ENCODE peak calls at places on chromosomes 2 and 18, in ten cellular contexts. C is activated CD4-positive, alpha-beta T cell treated with anti-CD3 and anti-CD28 coated beads, Interleukin-2, amount 10 ng/mL, durations not matched to agents 24 days and 14 days; V is left ventricle myocardium inferior; H is activated naive CD4-positive, alpha-beta T cell treated with anti-CD3 and anti-CD28 coated beads, Interleukin-2, amount 50 U/mL, for 16 hours; R is cardiac muscle cell; E is epithelial cell of esophagus; Q is stimulated activated CD4-positive, alpha-beta T cell treated with anti-CD3 and anti-CD28 coated beads, Interleukin-4, amount 100 ng/mL, for 4 hours; X is MV-4-11; A is T1000; L is Karpas-422. G is an unnamed sample.

GRCh38 chr2:55019547-55020258 is 30.5 kb downstream of the RTN4 start:
- DNase-seq in C (no peak), V (no peak), H (no peak), R (no peak), E (peak), Q (no peak), X (peak), A (no peak), L (peak), G (no peak)

GRCh38 chr2:38836801-38837200 is 38.9 kb downstream of the DHX57 start:
- DNase-seq in C (no peak), V (no peak), H (no peak), R (no peak), E (peak), Q (no peak), X (no peak), A (no peak), L (no peak), G (no peak)

GRCh38 chr2:71069376-71069775 is 928 bp downstream of the NAGK start:
- DNase-seq in C (no peak), V (no peak), H (no peak), R (no peak), E (peak), Q (no peak), X (no peak), A (no peak), L (no peak), G (no peak)

GRCh38 chr2:40488101-40488598 is 36.3 kb upstream of the SLC8A1 start:
- DNase-seq in C (no peak), V (no peak), H (no peak), R (peak), E (peak), Q (no peak), X (peak), A (no peak), L (peak), G (no peak)

GRCh38 chr18:35592298-35592697 is 10.8 kb downstream of the GALNT1 start:
- DNase-seq in C (no peak), V (no peak), H (no peak), R (no peak), E (no peak), Q (no peak), X (peak), A (no peak), L (peak), G (no peak)

GRCh38 chr2:144834954-144835633 is 315.2 kb upstream of the ZEB2 start:
- DNase-seq in C (no peak), V (peak), H (no peak), R (no peak), E (peak), Q (no peak), X (no peak), A (no peak), L (no peak), G (no peak)

GRCh38 chr2:239223330-239224248 is 177.2 kb downstream of the HDAC4 start:
- DNase-seq in C (no peak), V (no peak), H (no peak), R (no peak), E (no peak), Q (no peak), X (peak), A (no peak), L (no peak), G (peak)

GRCh38 chr2:56448403-56448998 is 264.7 kb downstream of the CCDC85A start:
- DNase-seq in C (no peak), V (no peak), H (no peak), R (no peak), E (peak), Q (no peak), X (no peak), A (no peak), L (no peak), G (peak)

GRCh38 chr2:105460048-105460732 is 61.3 kb upstream of the FHL2 start:
- DNase-seq in C (no peak), V (no peak), H (no peak), R (no peak), E (no peak), Q (no peak), X (no peak), A (no peak), L (no peak), G (no peak)

GRCh38 chr2:241804326-241805276 is 4.4 kb upstream of the NEU4 start:
- DNase-seq in C (peak), V (no peak), H (peak), R (no peak), E (no peak), Q (no peak), X (peak), A (no peak), L (peak), G (peak)

GRCh38 chr2:128374001-128374710 is 55.5 kb upstream of the HS6ST1 start:
- DNase-seq in C (no peak), V (no peak), H (no peak), R (no peak), E (peak), Q (no peak), X (no peak), A (no peak), L (no peak), G (no peak)

GRCh38 chr2:172102159-172102857 is 392 bp downstream of the DLX2 start:
- DNase-seq in C (peak), V (no peak), H (peak), R (no peak), E (peak), Q (peak), X (peak), A (peak), L (no peak), G (no peak)

GRCh38 chr2:45329045-45329677 is 281.9 kb downstream of the SRBD1 start:
- DNase-seq in C (no peak), V (no peak), H (no peak), R (peak), E (peak), Q (no peak), X (peak), A (no peak), L (peak), G (no peak)

GRCh38 chr2:147829106-147829505 is 15.7 kb upstream of the ACVR2A start:
- DNase-seq in C (no peak), V (no peak), H (no peak), R (no peak), E (peak), Q (no peak), X (peak), A (peak), L (no peak), G (no peak)

GRCh38 chr2:187854801-187855200 is 300.6 kb upstream of the TFPI start:
- DNase-seq in C (no peak), V (no peak), H (no peak), R (no peak), E (no peak), Q (no peak), X (no peak), A (no peak), L (no peak), G (no peak)

G was measured in colonic mucosa.